ENCODE peak calls at places on chromosomes 5 and 9, in ten cellular contexts. J is effector memory CD4-positive, alpha-beta T cell; O is EL; X is iPS DF 6.9; U is cardiac fibroblast; K is activated CD4-positive, alpha-beta T cell treated with anti-CD3 and anti-CD28 coated beads, Interleukin-2, amount 50 U/mL, for 48 hours; Y is G401; G is HFFc6; P is Peyer's patch; H is GM20000. T is an unnamed sample.

GRCh38 chr9:20312732-20313131 is 309.6 kb downstream of the MLLT3 start:
- DNase-seq in J (no peak), O (peak), X (no peak), U (peak), K (no peak), Y (no peak), G (peak), P (no peak), H (no peak), T (peak)

GRCh38 chr5:35717718-35718117 is 100.1 kb downstream of the SPEF2 start:
- DNase-seq in J (no peak), O (no peak), X (peak), U (no peak), K (peak), Y (no peak), G (no peak), P (no peak), H (no peak), T (no peak)

GRCh38 chr9:108664309-108665255 is 191.2 kb downstream of the ACTL7B start:
- DNase-seq in J (no peak), O (peak), X (no peak), U (no peak), K (no peak), Y (no peak), G (no peak), P (no peak), H (no peak), T (peak)

GRCh38 chr9:132662152-132662945 is 7.4 kb downstream of the DDX31 start:
- DNase-seq in J (no peak), O (no peak), X (no peak), U (no peak), K (no peak), Y (peak), G (no peak), P (no peak), H (no peak), T (no peak)

GRCh38 chr5:133048993-133049725 is 2.7 kb upstream of the HSPA4 start:
- DNase-seq in J (no peak), O (peak), X (no peak), U (peak), K (no peak), Y (no peak), G (no peak), P (no peak), H (no peak), T (peak)

GRCh38 chr5:150497274-150497988 is 10.5 kb upstream of the NDST1 start:
- DNase-seq in J (no peak), O (peak), X (no peak), U (peak), K (no peak), Y (no peak), G (peak), P (no peak), H (no peak), T (peak)

GRCh38 chr9:107119294-107119693 is 163.8 kb upstream of the RAD23B start:
- DNase-seq in J (no peak), O (no peak), X (no peak), U (no peak), K (no peak), Y (no peak), G (no peak), P (no peak), H (no peak), T (no peak)

GRCh38 chr9:85897853-85898252 is 43.1 kb upstream of the NAA35 start:
- DNase-seq in J (no peak), O (no peak), X (no peak), U (no peak), K (no peak), Y (no peak), G (no peak), P (no peak), H (no peak), T (no peak)

GRCh38 chr5:10595305-10595677 is 31.4 kb downstream of the ANKRD33B start:
- DNase-seq in J (no peak), O (peak), X (no peak), U (peak), K (no peak), Y (no peak), G (peak), P (no peak), H (no peak), T (peak)

GRCh38 chr5:179187681-179188575 is 127.8 kb downstream of the ZNF354C start:
- DNase-seq in J (no peak), O (no peak), X (no peak), U (no peak), K (no peak), Y (no peak), G (no peak), P (no peak), H (no peak), T (no peak)

GRCh38 chr9:13862562-13862961 is 451.4 kb downstream of the NFIB start:
- DNase-seq in J (no peak), O (no peak), X (no peak), U (no peak), K (no peak), Y (no peak), G (no peak), P (no peak), H (no peak), T (no peak)

GRCh38 chr9:33731625-33732024 is 63.7 kb upstream of the PRSS3 start:
- DNase-seq in J (no peak), O (no peak), X (no peak), U (no peak), K (no peak), Y (peak), G (no peak), P (no peak), H (no peak), T (no peak)

GRCh38 chr9:87062706-87063105 is 115.4 kb upstream of the GAS1 start:
- DNase-seq in J (no peak), O (no peak), X (no peak), U (no peak), K (no peak), Y (no peak), G (no peak), P (no peak), H (no peak), T (peak)

GRCh38 chr9:84271004-84271886 is 69.3 kb downstream of the SLC28A3 start:
- DNase-seq in J (no peak), O (peak), X (no peak), U (peak), K (peak), Y (peak), G (peak), P (peak), H (peak), T (peak)

GRCh38 chr9:78074385-78075291 is 43.0 kb upstream of the GNAQ start:
- DNase-seq in J (no peak), O (peak), X (no peak), U (peak), K (no peak), Y (no peak), G (no peak), P (no peak), H (no peak), T (peak)

GRCh38 chr5:9922719-9923118 is 292.6 kb upstream of the TAS2R1 start:
- DNase-seq in J (no peak), O (no peak), X (no peak), U (no peak), K (no peak), Y (no peak), G (no peak), P (no peak), H (no peak), T (no peak)

GRCh38 chr5:142797420-142797819 is 27.2 kb downstream of the ARHGAP26 start:
- DNase-seq in J (no peak), O (no peak), X (no peak), U (no peak), K (no peak), Y (peak), G (no peak), P (no peak), H (no peak), T (no peak)

GRCh38 chr5:174617910-174618309 is 106.5 kb upstream of the MSX2 start:
- DNase-seq in J (no peak), O (no peak), X (no peak), U (no peak), K (no peak), Y (no peak), G (no peak), P (no peak), H (no peak), T (no peak)

GRCh38 chr5:93072831-93073459 is 508.1 kb downstream of the NR2F1-AS1 start:
- DNase-seq in J (no peak), O (peak), X (no peak), U (peak), K (no peak), Y (no peak), G (no peak), P (no peak), H (no peak), T (peak)

GRCh38 chr5:61519728-61520277 is 187.7 kb downstream of the ZSWIM6 start:
- DNase-seq in J (no peak), O (no peak), X (no peak), U (no peak), K (no peak), Y (peak), G (no peak), P (no peak), H (no peak), T (no peak)

GRCh38 chr5:51960617-51961115 is 577.4 kb downstream of the ISL1 start:
- DNase-seq in J (no peak), O (peak), X (no peak), U (peak), K (no peak), Y (peak), G (peak), P (no peak), H (no peak), T (peak)

GRCh38 chr5:125550237-125550636 is 803.8 kb upstream of the ZNF608 start:
- DNase-seq in J (no peak), O (peak), X (no peak), U (peak), K (no peak), Y (no peak), G (no peak), P (no peak), H (no peak), T (peak)